ENCODE peak calls at places on chromosomes 3 and 15, in eight cellular contexts. K is SK-N-SH; X is upper lobe of right lung; I is neural progenitor cell; M is thoracic aorta; J is tibial artery; T is CD8-positive, alpha-beta T cell; L is ascending aorta. B is an unnamed sample.

GRCh38 chr3:152434142-152434541 is 165.4 kb downstream of the MBNL1 start:
- DNase-seq in L (no peak), T (no peak), I (no peak), J (no peak), X (no peak), K (no peak), M (no peak), B (no peak)

GRCh38 chr3:193894121-193894863 is 241.7 kb upstream of the HES1 start:
- DNase-seq in T (no peak), J (no peak), X (peak), L (no peak), I (no peak), K (no peak), M (no peak), B (no peak)

GRCh38 chr3:126704494-126705214 is 614 bp downstream of the CHCHD6 start:
- DNase-seq in T (no peak), L (no peak), X (no peak), I (peak), M (no peak), J (no peak), K (peak), B (no peak)

GRCh38 chr3:150049317-150049716 is 78.6 kb upstream of the PFN2 start:
- DNase-seq in T (no peak), X (no peak), K (no peak), J (no peak), I (no peak), M (no peak), L (no peak), B (no peak)

GRCh38 chr3:149832086-149832485 is 19.1 kb downstream of the RNF13 start:
- DNase-seq in L (no peak), M (no peak), X (no peak), I (no peak), J (no peak), T (no peak), K (no peak), B (no peak)

GRCh38 chr15:55526559-55527036 is 18.6 kb upstream of the DNAAF4 start:
- DNase-seq in K (peak), J (no peak), T (no peak), I (peak), L (no peak), M (no peak), X (no peak), B (peak)

GRCh38 chr3:180085122-180085710 is 48.5 kb upstream of the PEX5L start:
- DNase-seq in K (no peak), X (no peak), I (no peak), J (no peak), L (no peak), T (no peak), M (no peak), B (peak)

GRCh38 chr3:57942872-57943283 is 65.3 kb upstream of the FLNB start:
- DNase-seq in M (no peak), K (no peak), J (peak), X (no peak), L (peak), T (no peak), I (no peak), B (no peak)

GRCh38 chr3:155394240-155394639 is 100.8 kb upstream of the STRIT1 start:
- DNase-seq in J (no peak), X (no peak), L (no peak), M (no peak), I (no peak), K (no peak), T (no peak), B (no peak)

GRCh38 chr3:113157408-113157980 is 53.9 kb upstream of the BOC start:
- DNase-seq in K (no peak), J (peak), I (no peak), X (no peak), M (no peak), L (no peak), T (no peak), B (no peak)

GRCh38 chr3:134753999-134754742 is 40.9 kb upstream of the EPHB1 start:
- DNase-seq in I (no peak), T (no peak), X (no peak), K (no peak), M (no peak), J (no peak), L (no peak), B (peak)

GRCh38 chr3:89332311-89333159 is 225.1 kb downstream of the EPHA3 start:
- DNase-seq in K (no peak), L (no peak), T (no peak), J (no peak), I (peak), M (no peak), X (no peak), B (no peak)

GRCh38 chr15:32802296-32802936 is 84.6 kb downstream of the GREM1 start:
- DNase-seq in T (no peak), X (no peak), M (no peak), K (no peak), J (no peak), I (no peak), L (no peak), B (no peak)

GRCh38 chr15:44633603-44634002 is 29.9 kb downstream of the SPG11 start:
- DNase-seq in L (no peak), I (no peak), X (no peak), T (no peak), K (no peak), M (no peak), J (no peak), B (no peak)

GRCh38 chr3:127628426-127628787 is 578 bp upstream of the PODXL2 start:
- DNase-seq in I (no peak), K (no peak), X (no peak), J (no peak), L (no peak), M (no peak), T (no peak), B (no peak)

GRCh38 chr3:87761795-87762194 is 297.0 kb downstream of the CGGBP1 start:
- DNase-seq in T (no peak), I (no peak), J (no peak), X (no peak), K (no peak), M (no peak), L (no peak), B (no peak)

GRCh38 chr3:87761341-87761740 is 297.5 kb downstream of the CGGBP1 start:
- DNase-seq in L (no peak), I (no peak), M (no peak), X (no peak), K (no peak), J (no peak), T (no peak), B (no peak)

GRCh38 chr3:87766736-87767135 is 292.1 kb downstream of the CGGBP1 start:
- DNase-seq in M (no peak), K (no peak), L (no peak), J (no peak), X (no peak), I (peak), T (no peak), B (no peak)

GRCh38 chr3:87765256-87765655 is 293.5 kb downstream of the CGGBP1 start:
- DNase-seq in L (no peak), J (no peak), I (no peak), K (no peak), M (no peak), X (no peak), T (no peak), B (no peak)
- H3K27ac ChIP-seq in L (no peak), J (no peak), I (no peak), K (no peak), M (no peak), X (no peak), T (no peak), B (no peak)

GRCh38 chr3:160583451-160583850 is 18.1 kb upstream of the KPNA4 start:
- DNase-seq in L (no peak), J (no peak), I (no peak), T (no peak), X (no peak), K (no peak), M (no peak), B (no peak)

GRCh38 chr3:160586679-160587078 is 21.3 kb upstream of the KPNA4 start:
- DNase-seq in T (no peak), J (no peak), K (no peak), L (no peak), M (no peak), X (no peak), I (no peak), B (no peak)

GRCh38 chr3:160588023-160588422 is 22.7 kb upstream of the KPNA4 start:
- DNase-seq in T (no peak), M (no peak), J (no peak), X (no peak), I (no peak), L (no peak), K (no peak), B (no peak)

DNA sequence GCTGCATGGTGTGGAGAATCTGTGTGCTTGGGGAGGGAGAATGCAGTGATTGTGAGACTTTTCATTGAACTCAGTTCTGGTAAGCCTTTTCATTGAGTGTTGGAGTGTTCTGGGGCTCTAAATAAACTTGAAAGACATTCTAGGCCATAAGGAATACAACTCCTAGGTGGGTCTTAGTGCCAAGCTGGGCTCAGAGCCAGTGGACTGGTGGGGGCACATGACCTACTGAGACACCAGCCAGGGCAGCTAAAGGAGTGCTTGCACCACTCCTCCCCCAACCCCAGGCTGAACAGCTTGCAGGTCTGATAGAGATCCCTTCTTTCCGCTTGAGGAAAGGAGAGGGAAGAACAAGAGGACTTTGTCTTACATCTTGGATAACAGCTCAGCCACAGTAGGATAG is 21.7 kb upstream of the KPNA4 start:
- DNase-seq in M (no peak), I (no peak), K (no peak), L (no peak), X (no peak), T (no peak), J (no peak), B (no peak)
- TF ChIP-seq CTCF in M (no peak), I (no peak), K (no peak), L (no peak), X (no peak), T (no peak), J (no peak), B (no peak)

GRCh38 chr3:141410408-141410807 is 42.1 kb downstream of the ZBTB38 start:
- DNase-seq in J (no peak), I (no peak), M (no peak), K (no peak), X (no peak), T (no peak), L (no peak), B (peak)

GRCh38 chr3:141413387-141414140 is 45.3 kb downstream of the ZBTB38 start:
- DNase-seq in J (no peak), M (no peak), L (no peak), T (no peak), K (no peak), I (no peak), X (no peak), B (no peak)

GRCh38 chr3:141412936-141413354 is 44.6 kb downstream of the ZBTB38 start:
- DNase-seq in K (no peak), L (peak), X (peak), J (peak), T (no peak), M (peak), I (peak), B (no peak)

GRCh38 chr3:141410861-141411771 is 42.8 kb downstream of the ZBTB38 start:
- DNase-seq in L (no peak), T (peak), M (no peak), I (no peak), X (no peak), J (no peak), K (no peak), B (peak)

DNA sequence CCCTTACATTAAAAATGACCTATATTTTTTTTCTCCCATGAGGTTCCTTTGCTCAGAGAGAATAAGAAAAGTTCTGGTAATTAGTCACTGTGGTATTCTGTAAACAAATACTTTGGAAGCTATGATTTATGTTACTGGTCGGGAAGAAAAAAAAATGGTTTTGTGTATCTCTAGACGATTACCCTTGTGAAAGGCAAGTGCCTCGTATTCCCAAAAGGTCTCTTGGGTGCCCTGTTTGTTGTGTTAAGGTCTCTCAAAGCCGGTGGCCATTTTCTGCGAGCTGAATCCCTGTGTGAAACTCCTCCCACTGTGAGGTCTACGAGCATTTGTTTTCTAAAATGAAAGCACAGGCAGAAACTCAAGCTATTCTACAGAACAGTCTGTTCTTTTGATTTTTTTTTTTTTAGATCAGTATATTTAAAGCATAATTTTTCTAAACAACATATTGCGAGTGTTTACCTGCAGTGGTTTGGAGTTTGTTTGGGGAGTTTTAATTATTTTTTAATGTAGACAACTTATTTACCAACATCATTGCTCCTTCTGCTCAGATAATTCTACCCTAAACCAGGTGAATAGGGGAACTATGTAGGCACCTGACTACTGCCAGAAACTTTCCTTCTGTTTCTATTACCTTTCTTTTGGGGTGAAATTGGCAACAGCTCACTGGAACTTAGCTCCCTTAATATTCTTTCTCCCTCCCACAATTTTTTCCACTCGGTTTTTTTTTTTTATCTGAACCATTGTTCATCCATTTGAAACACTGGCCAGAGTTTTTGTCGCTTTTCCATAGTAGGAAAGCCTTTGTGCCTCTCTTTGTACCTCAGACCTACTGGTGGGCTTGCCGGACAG is 44.0 kb downstream of the ZBTB38 start:
- DNase-seq in T (peak), K (no peak), L (peak), J (peak), X (no peak), I (peak), M (no peak), B (no peak)
- H3K4me3 ChIP-seq in T (peak), K (no peak), L (peak), J (peak), X (peak), I (no peak), M (peak), B (no peak)

GRCh38 chr3:52004906-52005395 is 9.3 kb upstream of the RPL29 start:
- DNase-seq in I (peak), K (no peak), J (no peak), T (no peak), L (no peak), X (no peak), M (no peak), B (peak)

GRCh38 chr3:52006820-52007133 is 11.1 kb upstream of the RPL29 start:
- DNase-seq in T (no peak), K (no peak), I (no peak), J (no peak), M (no peak), X (no peak), L (no peak), B (no peak)

GRCh38 chr3:52005571-52005986 is 9.9 kb upstream of the RPL29 start:
- DNase-seq in L (no peak), K (peak), T (no peak), J (no peak), I (peak), X (peak), M (no peak), B (peak)

GRCh38 chr3:52007291-52007690 is 11.6 kb upstream of the RPL29 start:
- DNase-seq in X (no peak), K (no peak), M (no peak), T (no peak), J (no peak), I (no peak), L (no peak), B (no peak)

DNA sequence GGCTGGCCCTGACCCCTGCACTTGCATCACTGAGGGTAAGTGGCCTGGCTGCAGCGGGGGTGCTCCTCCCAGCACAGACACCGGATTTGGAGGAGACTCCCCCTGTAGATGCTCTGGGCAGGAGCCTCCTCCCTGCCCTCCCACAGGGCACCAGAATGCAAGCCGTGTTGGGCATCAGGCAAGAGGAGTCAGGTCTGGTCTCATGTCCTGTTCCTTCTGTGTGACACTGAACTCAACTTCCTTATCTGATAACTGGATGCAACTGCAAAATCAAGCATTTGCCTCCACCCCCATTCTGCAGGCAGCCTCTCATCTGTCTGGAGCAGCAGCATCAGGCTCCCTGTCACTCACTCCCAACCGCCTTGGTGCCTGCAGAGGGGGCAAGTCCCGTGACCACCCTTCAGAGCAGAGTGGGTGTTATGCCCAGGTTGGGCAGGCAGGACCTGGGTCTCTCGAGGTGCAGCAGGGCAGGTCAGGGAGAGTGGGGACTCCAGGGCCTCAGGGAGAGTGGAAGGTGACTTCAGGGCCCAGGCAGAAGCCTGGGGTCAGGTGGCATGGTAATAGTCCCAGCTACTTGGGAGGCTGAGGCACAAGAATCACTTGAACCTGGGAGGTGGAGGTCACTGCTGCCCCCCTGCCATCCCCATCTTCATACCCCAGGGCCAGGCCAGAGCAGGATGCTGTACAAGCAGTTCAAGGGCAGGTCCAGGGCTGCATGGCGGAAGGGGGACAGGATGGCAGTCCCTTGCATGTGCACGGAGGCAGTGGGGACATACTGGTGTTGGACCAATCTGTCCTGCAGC is 10.5 kb upstream of the RPL29 start:
- DNase-seq in K (peak), M (no peak), T (no peak), J (no peak), X (no peak), I (no peak), L (no peak), B (no peak)
- H3K27ac ChIP-seq in K (peak), M (no peak), T (no peak), J (peak), X (peak), I (no peak), L (peak), B (peak)

B was measured in WERI-Rb-1.